ENCODE peak calls at places on chromosomes 5 and 9, in five cellular contexts. L is hepatocyte, I is activated B cell treated with CpG ODN at 0.5 μM for 24 hours, H is endothelial cell of umbilical vein, Y is astrocyte of the spinal cord. D is an unnamed sample.

GRCh38 chr5:8913522-8913921 is 632.4 kb downstream of the SEMA5A start:
- DNase-seq in L (no peak), I (no peak), H (no peak), Y (no peak), D (no peak)

GRCh38 chr5:134592141-134592746 is 40.4 kb downstream of the SAR1B start:
- DNase-seq in L (no peak), I (no peak), H (peak), Y (peak), D (no peak)

GRCh38 chr5:118968925-118969375 is 19.4 kb downstream of the DTWD2 start:
- DNase-seq in L (no peak), I (no peak), H (no peak), Y (peak), D (no peak)

GRCh38 chr5:139850423-139851016 is 54.9 kb downstream of the PSD2 start:
- DNase-seq in L (no peak), I (no peak), H (no peak), Y (no peak), D (no peak)

GRCh38 chr9:130606887-130607582 is 27.7 kb downstream of the FUBP3 start:
- DNase-seq in L (no peak), I (no peak), H (no peak), Y (no peak), D (no peak)

GRCh38 chr9:16344343-16344742 is 526.1 kb downstream of the BNC2 start:
- DNase-seq in L (peak), I (no peak), H (peak), Y (peak), D (no peak)

GRCh38 chr9:131258186-131258585 is 18.1 kb downstream of the FAM78A start:
- DNase-seq in L (no peak), I (no peak), H (no peak), Y (no peak), D (peak)

GRCh38 chr5:107772418-107773310 is 101.9 kb upstream of the EFNA5 start:
- DNase-seq in L (peak), I (no peak), H (peak), Y (no peak), D (no peak)

GRCh38 chr5:140641716-140642115 is 2.5 kb downstream of the TMCO6 start:
- DNase-seq in L (no peak), I (no peak), H (no peak), Y (no peak), D (no peak)

GRCh38 chr9:134316444-134317160 is 9.7 kb upstream of the RXRA start:
- DNase-seq in L (no peak), I (no peak), H (no peak), Y (peak), D (no peak)

GRCh38 chr9:135032041-135032835 is 55.2 kb upstream of the OLFM1 start:
- DNase-seq in L (no peak), I (no peak), H (no peak), Y (no peak), D (no peak)

DNA sequence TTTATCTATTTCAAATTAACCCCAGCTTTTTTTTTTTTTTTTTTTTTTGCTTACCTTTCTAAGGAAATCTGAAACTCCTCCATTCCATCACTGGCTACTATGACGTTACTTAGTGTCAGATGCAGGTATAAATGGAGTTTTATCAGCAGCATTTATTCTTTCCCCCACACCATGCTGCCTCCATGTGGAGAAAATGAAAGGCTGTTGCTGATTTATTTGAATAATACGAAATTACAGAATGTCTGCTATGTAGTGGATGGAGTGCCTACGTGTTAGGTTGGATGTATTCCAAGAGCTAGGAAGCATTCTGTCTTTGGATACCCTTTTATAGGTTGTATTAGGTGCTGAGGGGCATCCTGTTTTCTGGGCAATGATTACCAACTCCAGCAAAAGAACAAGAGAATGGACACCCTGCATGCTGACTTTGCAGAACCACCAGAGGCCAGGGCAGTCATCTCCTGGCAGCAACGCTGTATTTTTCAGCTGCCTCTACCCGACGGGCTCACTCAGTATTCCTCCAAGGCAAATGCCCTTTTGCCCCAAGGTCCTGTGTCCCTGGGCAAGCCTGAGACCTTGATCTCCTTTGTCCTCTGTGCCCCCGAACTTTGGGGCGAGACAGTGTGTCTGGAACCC is 199.5 kb downstream of the ALDH1A1 start:
- DNase-seq in L (peak), I (no peak), H (peak), Y (peak), D (no peak)
- TF ChIP-seq CTCF in L (peak), I (no peak), H (peak), Y (peak), D (no peak)

GRCh38 chr9:93451762-93452709 is 551 bp downstream of the FAM120A start:
- DNase-seq in L (peak), I (peak), H (peak), Y (peak), D (peak)
- TF ChIP-seq CTCF in L (peak), I (no peak), H (peak), Y (peak), D (no peak)

GRCh38 chr9:106874031-106874430 is 11.1 kb downstream of the ZNF462 start:
- DNase-seq in L (no peak), I (no peak), H (peak), Y (no peak), D (no peak)
- TF ChIP-seq CTCF in L (no peak), I (no peak), H (no peak), Y (no peak), D (no peak)

GRCh38 chr5:51960617-51961115 is 577.4 kb downstream of the ISL1 start:
- DNase-seq in L (peak), I (no peak), H (peak), Y (no peak), D (no peak)
- TF ChIP-seq CTCF in L (peak), I (no peak), H (peak), Y (peak), D (no peak)

DNA sequence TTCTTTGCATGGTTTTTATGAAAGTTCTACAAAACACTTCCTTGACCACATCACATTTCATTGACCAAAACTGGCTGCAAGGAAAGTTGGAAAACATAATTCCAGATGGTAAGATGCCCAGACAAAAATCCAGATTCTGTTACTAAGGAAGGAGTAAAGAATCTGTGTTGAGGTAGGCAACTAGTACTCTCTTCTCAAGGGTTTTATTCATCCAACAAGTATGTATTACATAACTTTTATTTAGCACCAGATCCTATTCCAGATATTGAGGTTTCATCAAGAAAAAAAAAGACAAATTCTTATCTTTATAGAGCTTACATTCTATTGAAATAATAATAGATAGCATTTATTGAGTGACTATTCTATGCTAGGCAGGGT is 43.2 kb upstream of the UGCG start:
- DNase-seq in L (no peak), I (no peak), H (no peak), Y (no peak), D (no peak)
- TF ChIP-seq CTCF in L (no peak), I (no peak), H (no peak), Y (no peak), D (no peak)

GRCh38 chr5:73299017-73299630 is 126.1 kb downstream of the TMEM174 start:
- DNase-seq in L (peak), I (no peak), H (no peak), Y (peak), D (no peak)
- TF ChIP-seq CTCF in L (no peak), I (no peak), H (peak), Y (peak), D (peak)

DNA sequence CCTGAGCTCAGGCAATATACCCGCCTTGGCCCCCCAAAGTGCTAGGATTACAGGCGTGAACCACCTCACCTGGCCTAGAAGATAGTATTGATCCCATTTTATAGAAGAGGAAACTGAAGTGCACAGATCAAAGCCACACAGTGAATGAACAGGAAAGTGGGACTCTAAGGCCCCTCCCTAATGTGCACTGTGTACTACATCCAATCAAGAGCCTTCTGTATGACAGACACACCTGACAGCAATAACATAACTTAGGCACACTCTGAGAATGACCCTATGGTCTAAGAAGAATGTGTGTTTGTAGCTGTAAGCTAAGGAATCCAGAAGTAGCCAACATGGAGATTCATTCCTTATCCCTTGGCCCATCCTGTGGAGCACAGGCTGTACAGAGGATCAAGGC is 271.2 kb downstream of the SMARCA2 start:
- DNase-seq in L (no peak), I (no peak), H (no peak), Y (no peak), D (no peak)
- TF ChIP-seq CTCF in L (no peak), I (no peak), H (no peak), Y (no peak), D (no peak)